ENCODE peak calls at places on chromosomes 12 and 14, in ten cellular contexts. X is GM20000; H is AG09319; Z is RWPE1; Y is NCI-H2081; F is fibroblast of the aortic adventitia; N is stimulated activated CD8-positive, alpha-beta memory T cell treated with anti-CD3 and anti-CD28 coated beads, Interleukin-4, amount 100 ng/mL, for 48 hours; C is HFF-Myc; E is HT-29; Q is Peyer's patch. G is an unnamed sample.

GRCh38 chr14:39175445-39176262 is 600 bp downstream of the PNN start:
- DNase-seq in X (peak), H (no peak), Z (peak), Y (peak), F (no peak), N (peak), C (no peak), E (peak), Q (no peak), G (peak)

GRCh38 chr12:109763201-109763841 is 49.7 kb downstream of the FAM222A start:
- DNase-seq in X (no peak), H (no peak), Z (no peak), Y (no peak), F (peak), N (no peak), C (peak), E (peak), Q (peak), G (no peak)

GRCh38 chr12:21413369-21414277 is 23.8 kb upstream of the PYROXD1 start:
- DNase-seq in X (no peak), H (no peak), Z (no peak), Y (no peak), F (no peak), N (no peak), C (no peak), E (no peak), Q (no peak), G (peak)

GRCh38 chr12:93991882-93992415 is 156.4 kb upstream of the PLXNC1 start:
- DNase-seq in X (no peak), H (no peak), Z (no peak), Y (no peak), F (no peak), N (no peak), C (no peak), E (no peak), Q (no peak), G (no peak)

GRCh38 chr12:120669055-120669828 is 17.7 kb upstream of the MLEC start:
- DNase-seq in X (peak), H (no peak), Z (no peak), Y (no peak), F (peak), N (no peak), C (no peak), E (peak), Q (peak), G (peak)

GRCh38 chr14:64465208-64465821 is at the start of gene AKAP5:
- DNase-seq in X (peak), H (no peak), Z (peak), Y (peak), F (no peak), N (peak), C (no peak), E (no peak), Q (peak), G (peak)

GRCh38 chr14:36973806-36974442 is 198.5 kb downstream of the SLC25A21 start:
- DNase-seq in X (no peak), H (peak), Z (peak), Y (no peak), F (peak), N (no peak), C (no peak), E (peak), Q (no peak), G (no peak)

GRCh38 chr14:30558675-30559555 is at the start of gene G2E3:
- DNase-seq in X (peak), H (no peak), Z (peak), Y (peak), F (peak), N (peak), C (peak), E (peak), Q (peak), G (peak)

GRCh38 chr12:65188179-65188709 is 18.9 kb downstream of the LEMD3 start:
- DNase-seq in X (no peak), H (no peak), Z (no peak), Y (no peak), F (no peak), N (no peak), C (no peak), E (no peak), Q (no peak), G (no peak)

GRCh38 chr12:65565601-65566560 is 258.4 kb upstream of the HMGA2 start:
- DNase-seq in X (no peak), H (peak), Z (no peak), Y (no peak), F (peak), N (no peak), C (peak), E (no peak), Q (no peak), G (no peak)

GRCh38 chr12:111303531-111303930 is 65.4 kb downstream of the PHETA1 start:
- DNase-seq in X (no peak), H (no peak), Z (no peak), Y (no peak), F (no peak), N (no peak), C (no peak), E (no peak), Q (no peak), G (no peak)

GRCh38 chr14:31045501-31046080 is 19.4 kb upstream of the STRN3 start:
- DNase-seq in X (no peak), H (no peak), Z (no peak), Y (no peak), F (no peak), N (no peak), C (no peak), E (no peak), Q (no peak), G (no peak)

GRCh38 chr14:71554323-71554722 is 377.9 kb upstream of the RGS6 start:
- DNase-seq in X (peak), H (no peak), Z (no peak), Y (no peak), F (no peak), N (no peak), C (no peak), E (no peak), Q (no peak), G (no peak)

GRCh38 chr12:124105546-124105945 is 132.5 kb downstream of the ZNF664 start:
- DNase-seq in X (no peak), H (no peak), Z (no peak), Y (no peak), F (no peak), N (no peak), C (no peak), E (no peak), Q (no peak), G (no peak)

GRCh38 chr14:35337557-35338255 is 45.5 kb downstream of the PSMA6 start:
- DNase-seq in X (no peak), H (no peak), Z (peak), Y (no peak), F (no peak), N (peak), C (no peak), E (no peak), Q (peak), G (no peak)

GRCh38 chr12:115208098-115208497 is 524.1 kb upstream of the TBX3 start:
- DNase-seq in X (no peak), H (no peak), Z (no peak), Y (no peak), F (no peak), N (no peak), C (no peak), E (no peak), Q (no peak), G (no peak)

GRCh38 chr12:56188786-56189335 is 422 bp downstream of the SMARCC2 start:
- DNase-seq in X (peak), H (no peak), Z (no peak), Y (peak), F (no peak), N (no peak), C (no peak), E (no peak), Q (no peak), G (peak)

GRCh38 chr14:104303705-104304425 is 165.5 kb downstream of the KIF26A start:
- DNase-seq in X (no peak), H (no peak), Z (no peak), Y (no peak), F (no peak), N (no peak), C (no peak), E (no peak), Q (no peak), G (no peak)

GRCh38 chr14:54374117-54374884 is 22.5 kb upstream of the CDKN3 start:
- DNase-seq in X (no peak), H (no peak), Z (no peak), Y (no peak), F (peak), N (no peak), C (no peak), E (no peak), Q (no peak), G (no peak)

GRCh38 chr14:85391455-85391854 is 138.5 kb upstream of the FLRT2 start:
- DNase-seq in X (no peak), H (no peak), Z (no peak), Y (no peak), F (no peak), N (no peak), C (no peak), E (no peak), Q (no peak), G (no peak)

GRCh38 chr14:58955294-58955821 is 233.1 kb upstream of the DAAM1 start:
- DNase-seq in X (peak), H (no peak), Z (no peak), Y (no peak), F (peak), N (no peak), C (no peak), E (no peak), Q (no peak), G (no peak)

GRCh38 chr12:45966486-45966885 is 23.9 kb downstream of the SCAF11 start:
- DNase-seq in X (no peak), H (no peak), Z (peak), Y (no peak), F (peak), N (no peak), C (no peak), E (no peak), Q (no peak), G (no peak)

G was measured in NCI-H82.